ENCODE peak calls at places on chromosomes 7 and 10, in ten cellular contexts. X, P, O, G, W, R, D, Y, J and S are unnamed samples.

GRCh38 chr7:44489955-44490350 is 505 bp downstream of the NUDCD3 start:
- DNase-seq in X (peak; percentile 69), P (no peak), O (peak; percentile 28), G (no peak), W (no peak), R (peak; percentile 62), D (no peak), Y (no peak), J (no peak), S (no peak)

GRCh38 chr10:117222552-117223412 is 18.1 kb upstream of the SLC18A2 start:
- DNase-seq in X (no peak), P (no peak), O (no peak), G (no peak), W (no peak), R (no peak), D (no peak), Y (no peak), J (no peak), S (no peak)

GRCh38 chr7:26191974-26192479 is 8.5 kb downstream of the HNRNPA2B1 start:
- DNase-seq in X (no peak), P (no peak), O (no peak), G (no peak), W (no peak), R (no peak), D (no peak), Y (no peak), J (no peak), S (no peak)

GRCh38 chr7:104045183-104045582 is 55.7 kb upstream of the RELN start:
- DNase-seq in X (no peak), P (no peak), O (no peak), G (no peak), W (peak; percentile 49), R (no peak), D (no peak), Y (no peak), J (no peak), S (no peak)

GRCh38 chr7:107644704-107645083 is 15.9 kb upstream of the SLC26A4 start:
- DNase-seq in X (no peak), P (no peak), O (no peak), G (no peak), W (no peak), R (no peak), D (no peak), Y (no peak), J (no peak), S (no peak)

GRCh38 chr7:156034397-156034796 is 222.1 kb upstream of the SHH start:
- DNase-seq in X (peak; percentile 59), P (no peak), O (no peak), G (no peak), W (no peak), R (no peak), D (no peak), Y (no peak), J (no peak), S (no peak)

GRCh38 chr7:27098493-27099223 is 2.9 kb upstream of the HOXA1 start:
- DNase-seq in X (no peak), P (no peak), O (no peak), G (no peak), W (peak; percentile 42), R (no peak), D (no peak), Y (no peak), J (no peak), S (peak; percentile 67)

GRCh38 chr10:74418285-74418872 is 267.4 kb downstream of the ADK start:
- DNase-seq in X (no peak), P (no peak), O (no peak), G (peak; percentile 76), W (peak; percentile 60), R (no peak), D (no peak), Y (peak; percentile 70), J (no peak), S (no peak)

GRCh38 chr10:130336612-130337304 is 200.6 kb downstream of the GLRX3 start:
- DNase-seq in X (peak; percentile 43), P (no peak), O (no peak), G (peak; percentile 14), W (no peak), R (no peak), D (no peak), Y (no peak), J (no peak), S (no peak)

GRCh38 chr7:44077061-44077460 is 5.3 kb downstream of the POLM start:
- DNase-seq in X (no peak), P (peak; percentile 62), O (no peak), G (no peak), W (no peak), R (peak; percentile 26), D (no peak), Y (no peak), J (no peak), S (no peak)

GRCh38 chr10:119235381-119235780 is 28.0 kb downstream of the GRK5 start:
- DNase-seq in X (no peak), P (no peak), O (no peak), G (no peak), W (no peak), R (no peak), D (no peak), Y (no peak), J (no peak), S (peak; percentile 20)

DNA sequence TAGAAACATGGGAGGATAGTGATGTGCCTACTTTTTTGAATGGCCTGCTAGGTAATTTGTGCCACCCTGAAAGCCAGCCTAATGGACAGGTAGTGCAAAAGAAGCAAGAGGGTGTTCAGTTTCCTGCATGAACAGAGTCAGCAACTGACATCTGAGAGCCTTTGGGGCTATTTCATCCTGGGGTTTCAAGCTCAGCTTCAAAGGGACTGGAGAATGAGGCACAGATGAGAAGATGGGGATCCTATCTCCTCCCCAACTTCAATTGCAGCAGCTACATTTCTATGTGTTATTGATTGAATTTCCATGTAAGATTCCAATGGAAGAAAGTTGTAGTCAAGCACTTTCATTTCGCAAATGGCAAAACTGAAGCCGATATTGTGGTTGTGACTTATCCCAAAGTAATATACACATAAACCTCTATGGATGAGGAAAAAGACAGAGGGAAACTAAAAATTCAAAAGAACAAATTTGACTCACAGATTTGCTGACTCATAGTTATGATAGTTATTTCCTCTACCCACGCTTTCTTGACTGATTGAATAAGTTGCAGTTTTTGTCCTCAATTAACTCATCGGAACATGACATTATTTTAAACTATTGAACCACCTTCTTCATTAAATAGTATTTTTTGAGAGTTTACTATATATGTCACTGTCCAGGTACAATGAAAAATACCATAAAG is 42.6 kb upstream of the NRP1 start:
- DNase-seq in X (no peak), P (no peak), O (no peak), G (no peak), W (no peak), R (no peak), D (no peak), Y (no peak), J (no peak), S (peak; percentile 82)
- H3K4me3 ChIP-seq in X (no peak overlapping the region), P (no peak overlapping the region), O (no peak overlapping the region), G (no peak overlapping the region), W (no peak overlapping the region), R (no peak overlapping the region), D (no peak overlapping the region), Y (no peak overlapping the region), J (no peak overlapping the region), S (peak overlapping the region; percentile 5)

GRCh38 chr10:102269017-102269416 is 23.7 kb downstream of the GBF1 start:
- DNase-seq in X (no peak), P (no peak), O (no peak), G (no peak), W (no peak), R (no peak), D (no peak), Y (no peak), J (no peak), S (no peak)

GRCh38 chr10:102267748-102268147 is 22.4 kb downstream of the GBF1 start:
- DNase-seq in X (no peak), P (no peak), O (no peak), G (no peak), W (no peak), R (no peak), D (no peak), Y (no peak), J (no peak), S (peak; percentile 60)

GRCh38 chr10:102262744-102263370 is 17.5 kb downstream of the GBF1 start:
- DNase-seq in X (no peak), P (no peak), O (no peak), G (no peak), W (no peak), R (no peak), D (no peak), Y (no peak), J (no peak), S (no peak)

GRCh38 chr10:102268333-102268999 is 23.1 kb downstream of the GBF1 start:
- DNase-seq in X (no peak), P (no peak), O (no peak), G (no peak), W (no peak), R (no peak), D (no peak), Y (no peak), J (no peak), S (no peak)

DNA sequence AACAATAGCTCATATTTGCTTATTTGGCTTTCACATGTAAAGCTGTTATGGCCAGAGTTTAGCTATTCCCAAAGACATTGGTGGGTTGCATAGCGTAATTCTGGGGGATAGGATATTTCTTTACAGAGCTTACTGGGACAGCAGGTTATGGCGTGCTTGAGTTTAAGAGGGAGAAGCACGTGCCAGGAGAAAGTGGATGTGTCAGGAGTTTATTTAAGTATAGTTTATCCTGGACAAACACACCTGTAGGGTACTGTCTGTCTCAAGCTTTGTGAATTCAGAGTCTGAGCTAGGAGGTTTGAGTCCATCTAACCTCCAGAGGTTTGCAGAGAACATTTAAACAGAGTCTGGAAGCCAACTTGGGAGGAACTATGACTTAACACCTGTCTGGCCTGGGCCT is 21.3 kb downstream of the GBF1 start:
- DNase-seq in X (no peak), P (no peak), O (no peak), G (no peak), W (no peak), R (no peak), D (no peak), Y (no peak), J (no peak), S (no peak)
- H3K4me1 ChIP-seq in X (peaks cover 28% of the 10 kb centered on the region), P (peaks cover 7% of the 10 kb centered on the region), O (peaks cover 34% of the 10 kb centered on the region), G (peaks cover 31% of the 10 kb centered on the region), W (peaks cover 18% of the 10 kb centered on the region), R (peaks cover 9% of the 10 kb centered on the region), D (no peaks in the 10 kb centered on the region), Y (no peaks in the 10 kb centered on the region), J (peaks cover 39% of the 10 kb centered on the region), S (peaks cover 13% of the 10 kb centered on the region)

DNA sequence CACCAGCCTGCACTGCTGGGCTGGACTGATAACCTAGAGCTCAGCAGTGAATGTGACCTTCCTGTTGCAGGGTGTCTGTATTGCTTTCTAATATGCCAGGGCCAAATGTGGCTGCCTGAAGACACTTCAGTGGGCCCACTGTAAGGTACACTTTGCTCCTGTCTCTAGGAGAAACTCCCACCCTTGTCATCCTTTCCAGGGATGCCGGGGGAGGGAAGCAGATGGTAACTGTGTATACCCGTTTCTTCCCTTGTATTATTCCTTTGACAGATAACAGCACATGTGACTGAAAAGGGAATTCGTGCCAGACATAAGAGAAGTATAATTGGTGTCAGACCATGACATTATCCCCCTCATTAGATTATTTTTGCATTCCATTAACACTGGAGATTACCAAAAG is 317.7 kb downstream of the CAMK1D start:
- DNase-seq in X (no peak), P (no peak), O (no peak), G (no peak), W (no peak), R (no peak), D (no peak), Y (no peak), J (no peak), S (no peak)
- H3K4me3 ChIP-seq in X (no peak overlapping the region), P (no peak overlapping the region), O (no peak overlapping the region), G (no peak overlapping the region), W (no peak overlapping the region), R (no peak overlapping the region), D (no peak overlapping the region), Y (no peak overlapping the region), J (no peak overlapping the region), S (no peak overlapping the region)

GRCh38 chr7:47785923-47786556 is 162.2 kb downstream of the PKD1L1 start:
- DNase-seq in X (no peak), P (no peak), O (no peak), G (no peak), W (no peak), R (no peak), D (no peak), Y (no peak), J (no peak), S (no peak)
- H3K4me1 ChIP-seq in X (no peaks in the 10 kb centered on the region), P (peaks cover 16% of the 10 kb centered on the region), O (no peaks in the 10 kb centered on the region), G (peaks cover 12% of the 10 kb centered on the region), W (no peaks in the 10 kb centered on the region), R (no peaks in the 10 kb centered on the region), D (no peaks in the 10 kb centered on the region), Y (no peaks in the 10 kb centered on the region), J (peaks cover 49% of the 10 kb centered on the region), S (peaks cover 55% of the 10 kb centered on the region)